ENCODE peak calls at places on chromosomes 4 and X, in nine cellular contexts. S, B, E, F, X, K, N, U and P are unnamed samples.
A peak's percentile ranks its signal among the peaks of the same experiment; 100 is the strongest.

GRCh38 chr4:142406051-142406549 is 440.0 kb downstream of the INPP4B start:
- DNase-seq in X (no peak), B (no peak), K (no peak), E (no peak), U (no peak), N (peak; percentile 72), S (no peak), F (no peak), P (no peak)

GRCh38 chrX:105502336-105502735 is 281.8 kb upstream of the TEX13A start:
- DNase-seq in S (no peak), F (no peak), E (no peak), B (no peak), N (no peak), U (no peak), X (no peak), K (no peak), P (no peak)

GRCh38 chr4:95215991-95216605 is 332.7 kb downstream of the UNC5C start:
- DNase-seq in K (no peak), U (no peak), E (no peak), B (no peak), F (no peak), N (no peak), S (no peak), X (no peak), P (no peak)

GRCh38 chr4:145878501-145879435 is 59.9 kb downstream of the ZNF827 start:
- DNase-seq in B (no peak), K (no peak), X (no peak), U (no peak), N (no peak), F (no peak), S (no peak), E (no peak), P (no peak)

GRCh38 chrX:2928127-2928582 is 984 bp downstream of the ARSD start:
- DNase-seq in U (peak; percentile 53), X (peak; percentile 10), E (no peak), K (peak; percentile 21), N (no peak), S (peak; percentile 65), B (no peak), F (peak; percentile 41), P (peak; percentile 85)

GRCh38 chr4:169100656-169101055 is 90.6 kb upstream of the CBR4 start:
- DNase-seq in N (peak; percentile 64), S (no peak), F (no peak), U (no peak), X (no peak), K (no peak), B (peak; percentile 83), E (no peak), P (no peak)

GRCh38 chr4:76233534-76233933 is 18.0 kb upstream of the FAM47E start:
- DNase-seq in K (no peak), F (no peak), S (no peak), E (no peak), U (no peak), N (no peak), X (no peak), B (no peak), P (no peak)

GRCh38 chrX:47796433-47796906 is 40.2 kb upstream of the ZNF81 start:
- DNase-seq in U (no peak), X (no peak), B (no peak), N (no peak), E (no peak), S (no peak), F (no peak), K (no peak), P (no peak)

GRCh38 chrX:44071847-44072545 is 98.8 kb upstream of the NDP start:
- DNase-seq in K (no peak), U (no peak), B (peak; percentile 51), X (no peak), F (no peak), S (no peak), E (peak; percentile 2), N (no peak), P (no peak)

GRCh38 chr4:185566425-185566824 is 31.1 kb upstream of the PDLIM3 start:
- DNase-seq in S (no peak), U (no peak), K (no peak), E (no peak), N (no peak), X (no peak), F (no peak), B (no peak), P (no peak)

GRCh38 chrX:38627683-38628082 is 66.3 kb downstream of the TSPAN7 start:
- DNase-seq in E (peak; percentile 21), S (peak; percentile 23), B (no peak), F (peak; percentile 14), X (no peak), K (no peak), U (peak; percentile 8), N (peak; percentile 73), P (no peak)
- TF ChIP-seq CTCF in E (peak; percentile 76), S (peak; percentile 27), B (peak; percentile 61), F (peak; percentile 37), X (no peak), K (no peak), U (peak; percentile 28), N (peak; percentile 86), P (no peak)

GRCh38 chr4:139281212-139281611 is 1.2 kb upstream of the MGARP start:
- DNase-seq in S (no peak), X (no peak), K (no peak), U (no peak), F (no peak), E (no peak), N (no peak), B (no peak), P (no peak)
- TF ChIP-seq CTCF in S (no peak), X (no peak), K (no peak), U (no peak), F (no peak), E (peak; percentile 27), N (peak; percentile 67), B (peak; percentile 47), P (peak; percentile 28)

DNA sequence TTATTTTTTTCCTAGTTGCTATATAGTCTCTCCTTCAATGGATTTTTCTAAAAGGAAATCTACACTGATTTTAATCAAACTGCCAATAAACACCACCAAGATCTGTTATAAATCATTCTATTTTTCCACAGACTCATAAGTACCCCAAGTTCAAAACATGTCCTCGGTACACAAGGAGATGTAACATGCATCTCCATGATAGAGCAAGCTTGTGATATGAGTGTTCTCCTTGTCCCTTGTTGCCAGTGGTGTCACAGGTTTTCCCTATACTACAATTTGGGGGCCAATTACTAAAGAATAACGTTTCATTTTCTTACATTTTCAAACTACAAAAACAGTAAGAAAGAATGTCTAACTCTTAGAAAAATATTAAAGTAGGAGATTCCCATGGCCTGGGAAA is 491 bp downstream of the ARHGEF6 start:
- DNase-seq in E (no peak), S (no peak), K (no peak), B (no peak), X (no peak), F (no peak), N (no peak), U (no peak), P (no peak)
- TF ChIP-seq CTCF in E (no peak), S (no peak), K (no peak), B (no peak), X (no peak), F (no peak), N (no peak), U (no peak), P (no peak)

GRCh38 chr4:37661643-37662221 is 24.4 kb downstream of the RELL1 start:
- DNase-seq in S (no peak), F (no peak), K (no peak), U (no peak), E (no peak), X (no peak), B (no peak), N (no peak), P (no peak)
- TF ChIP-seq CTCF in S (no peak), F (no peak), K (no peak), U (no peak), E (no peak), X (no peak), B (no peak), N (no peak), P (no peak)

DNA sequence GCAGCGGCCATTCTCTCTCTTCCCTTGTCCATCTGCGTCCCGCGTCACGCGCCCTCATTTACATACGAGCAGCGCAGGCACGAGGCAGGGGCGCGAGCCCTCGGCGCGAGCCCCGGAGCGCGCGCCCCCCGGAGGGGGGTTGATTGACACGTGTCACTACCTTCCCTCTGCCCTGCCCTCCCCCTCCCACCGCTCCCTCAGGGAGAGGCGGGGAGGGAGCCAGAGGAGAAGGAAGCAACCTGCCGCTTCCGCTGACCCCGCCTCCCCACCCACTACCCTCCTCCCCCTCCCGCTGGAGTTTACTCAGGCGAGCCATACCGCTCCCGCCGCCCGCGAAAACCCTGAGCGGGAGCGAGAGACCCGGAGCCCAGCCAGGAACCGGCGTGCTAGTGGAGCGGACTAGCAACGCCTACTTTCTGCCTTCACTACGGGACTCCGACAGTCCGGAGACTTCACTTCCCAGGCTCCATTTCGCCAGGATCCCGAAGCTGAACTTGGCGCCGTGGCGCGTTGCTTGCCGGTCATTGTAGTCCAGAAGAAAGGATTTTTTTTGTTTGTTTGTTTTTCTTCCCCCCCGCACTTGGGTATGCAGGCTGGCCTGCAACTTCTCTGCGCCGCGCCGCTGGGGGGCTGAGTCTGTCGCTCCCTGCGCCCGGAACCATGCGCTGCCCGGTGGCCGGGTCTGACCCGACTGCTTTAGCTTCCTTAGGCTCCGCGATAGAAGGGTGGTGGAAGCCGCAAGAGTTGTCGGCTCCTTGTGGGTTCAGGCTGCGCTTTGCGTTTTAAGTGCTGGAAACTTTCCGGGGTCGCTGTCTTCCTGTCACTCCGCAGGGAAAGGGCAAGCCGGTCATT is at the start of gene LCORL:
- DNase-seq in X (peak; percentile 85), S (peak; percentile 94), U (peak; percentile 93), B (peak; percentile 91), F (peak; percentile 94), N (peak; percentile 97), K (peak; percentile 94), E (peak; percentile 68), P (peak; percentile 97)
- TF ChIP-seq CTCF in X (no peak), S (no peak), U (peak; percentile 16), B (no peak), F (peak; percentile 5), N (peak; percentile 42), K (no peak), E (no peak), P (no peak)

GRCh38 chr4:77308843-77309242 is 151.8 kb downstream of the CCNG2 start:
- DNase-seq in S (no peak), K (peak; percentile 7), F (no peak), B (no peak), X (no peak), E (peak; percentile 15), N (no peak), U (no peak), P (no peak)
- TF ChIP-seq CTCF in S (peak; percentile 23), K (no peak), F (peak; percentile 30), B (peak; percentile 54), X (peak; percentile 19), E (peak; percentile 46), N (peak; percentile 82), U (no peak), P (peak; percentile 54)

GRCh38 chr4:21451032-21451431 is 497.5 kb downstream of the KCNIP4 start:
- DNase-seq in S (no peak), E (no peak), K (no peak), F (no peak), B (peak; percentile 53), U (no peak), X (no peak), N (no peak), P (no peak)

GRCh38 chr4:21450331-21450730 is 498.2 kb downstream of the KCNIP4 start:
- DNase-seq in N (no peak), B (no peak), U (no peak), E (no peak), F (no peak), K (no peak), X (no peak), S (no peak), P (no peak)

GRCh38 chr4:21452931-21453330 is 495.6 kb downstream of the KCNIP4 start:
- DNase-seq in U (no peak), X (no peak), B (no peak), E (no peak), N (no peak), F (no peak), K (no peak), S (no peak), P (no peak)

GRCh38 chr4:21447320-21448055 is 501.1 kb downstream of the KCNIP4 start:
- DNase-seq in N (no peak), B (no peak), F (no peak), X (no peak), K (no peak), U (no peak), S (no peak), E (no peak), P (no peak)
- TF ChIP-seq CTCF in N (peak; percentile 62), B (peak; percentile 31), F (no peak), X (no peak), K (no peak), U (no peak), S (no peak), E (no peak), P (no peak)